ENCODE peak calls at places on chromosomes 7 and 10, in ten cellular contexts. B, F, L, W, K, P, N, H, S and A are unnamed samples.

GRCh38 chr7:141511370-141512335 is 39.6 kb upstream of the AGK start:
- DNase-seq in B (no peak), F (peak; percentile 15), L (no peak), W (no peak), K (no peak), P (peak; percentile 80), N (no peak), H (peak; percentile 34), S (no peak), A (no peak)

GRCh38 chr7:113710310-113711106 is 208.3 kb downstream of the PPP1R3A start:
- DNase-seq in B (peak; percentile 44), F (peak; percentile 20), L (no peak), W (no peak), K (peak; percentile 37), P (no peak), N (no peak), H (no peak), S (peak; percentile 59), A (no peak)

GRCh38 chr10:3980139-3980538 is 195.1 kb upstream of the KLF6 start:
- DNase-seq in B (no peak), F (no peak), L (no peak), W (no peak), K (no peak), P (no peak), N (no peak), H (no peak), S (no peak), A (no peak)

GRCh38 chr10:105183506-105183905 is 542.4 kb downstream of the SORCS3 start:
- DNase-seq in B (no peak), F (no peak), L (no peak), W (no peak), K (no peak), P (no peak), N (no peak), H (no peak), S (no peak), A (no peak)

GRCh38 chr10:15369642-15370211 is 1.4 kb downstream of the FAM171A1 start:
- DNase-seq in B (no peak), F (no peak), L (no peak), W (no peak), K (no peak), P (peak; percentile 59), N (peak; percentile 32), H (no peak), S (no peak), A (no peak)

GRCh38 chr10:129397198-129397974 is 69.7 kb upstream of the MGMT start:
- DNase-seq in B (no peak), F (no peak), L (no peak), W (no peak), K (no peak), P (no peak), N (no peak), H (no peak), S (no peak), A (no peak)

GRCh38 chr10:31698169-31698890 is 230.3 kb downstream of the ARHGAP12 start:
- DNase-seq in B (no peak), F (peak; percentile 53), L (peak; percentile 92), W (peak; percentile 89), K (no peak), P (no peak), N (no peak), H (no peak), S (no peak), A (peak; percentile 48)

GRCh38 chr7:18610331-18610948 is 114.9 kb downstream of the HDAC9 start:
- DNase-seq in B (no peak), F (no peak), L (no peak), W (no peak), K (no peak), P (peak; percentile 55), N (no peak), H (no peak), S (no peak), A (no peak)

GRCh38 chr10:2949948-2950354 is 117.4 kb upstream of the PFKP start:
- DNase-seq in B (peak; percentile 43), F (no peak), L (no peak), W (no peak), K (peak; percentile 26), P (no peak), N (no peak), H (no peak), S (no peak), A (no peak)

GRCh38 chr7:92685146-92686042 is 95.2 kb upstream of the FAM133B start:
- DNase-seq in B (no peak), F (no peak), L (no peak), W (no peak), K (no peak), P (no peak), N (no peak), H (no peak), S (no peak), A (no peak)

GRCh38 chr7:135661311-135662122 is 797 bp upstream of the STMP1 start:
- DNase-seq in B (no peak), F (no peak), L (peak; percentile 66), W (no peak), K (no peak), P (no peak), N (no peak), H (peak; percentile 30), S (peak; percentile 46), A (no peak)

DNA sequence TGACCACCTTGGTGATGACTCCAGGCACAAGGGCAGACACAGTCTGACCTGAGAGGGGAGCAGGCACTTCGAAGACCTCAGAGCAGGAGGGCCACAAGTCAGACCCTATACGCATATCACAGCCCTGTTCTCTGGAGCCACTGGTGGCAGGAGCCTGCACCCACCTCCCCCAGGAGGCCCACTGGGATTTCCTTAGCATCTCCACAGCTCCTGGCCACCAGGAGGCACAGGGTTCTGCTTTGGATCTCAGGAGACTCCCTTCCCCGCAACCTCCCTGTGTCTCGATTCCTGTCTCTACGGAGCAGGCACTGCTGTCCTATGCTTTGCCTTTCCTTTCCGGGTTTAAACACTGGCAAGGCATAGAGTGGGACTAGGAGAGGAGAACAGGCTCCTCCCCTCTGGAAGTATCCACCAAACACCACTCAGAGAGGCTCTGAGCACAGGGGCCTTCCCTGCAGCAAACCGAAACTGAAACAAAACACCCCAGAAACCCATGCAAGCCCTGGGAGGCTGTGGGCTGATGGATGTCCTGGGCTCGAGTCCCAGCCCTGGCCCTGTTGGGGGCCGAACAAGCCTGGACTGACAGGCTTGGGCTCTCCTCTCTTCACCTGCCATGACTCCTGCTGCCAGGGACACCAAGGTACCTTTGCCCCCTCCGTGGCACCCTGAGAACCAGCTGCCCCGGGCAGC is 166.3 kb downstream of the NEURL1 start:
- DNase-seq in B (no peak), F (peak; percentile 63), L (peak; percentile 92), W (no peak), K (no peak), P (no peak), N (peak; percentile 71), H (peak; percentile 79), S (no peak), A (peak; percentile 69)
- TF ChIP-seq CTCF in B (no peak), F (no peak), L (no peak), W (no peak), K (no peak), P (no peak), N (peak; percentile 2), H (no peak), S (no peak), A (peak; percentile 6)

DNA sequence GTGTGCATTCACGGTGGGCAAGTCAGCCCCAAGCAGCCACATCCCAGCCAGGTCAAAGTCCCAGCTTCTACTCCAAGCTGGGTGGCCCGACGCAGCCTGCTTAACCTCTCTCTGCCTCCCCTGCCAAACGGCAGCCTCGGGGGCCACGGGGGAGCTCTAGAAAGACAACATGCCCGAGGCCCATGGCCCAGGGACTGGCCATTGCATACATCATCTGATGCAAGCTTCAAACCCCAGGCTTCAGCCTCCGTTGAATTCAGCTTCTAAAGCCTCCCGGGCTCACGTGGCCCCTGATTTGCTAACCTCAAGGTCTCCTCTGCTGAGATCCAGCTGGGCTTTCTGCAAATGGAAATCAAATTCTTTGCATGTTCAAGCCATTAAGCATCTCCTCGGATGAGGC is 61.2 kb upstream of the DNAAF5 start:
- DNase-seq in B (no peak), F (no peak), L (peak; percentile 76), W (no peak), K (no peak), P (peak; percentile 56), N (peak; percentile 59), H (no peak), S (no peak), A (no peak)
- TF ChIP-seq EP300 in B (no peak), F (no peak), L (no peak), W (no peak), K (no peak), P (no peak), N (no peak), H (no peak), S (no peak), A (no peak)

GRCh38 chr7:24406818-24407226 is 122.8 kb downstream of the NPY start:
- DNase-seq in B (no peak), F (no peak), L (no peak), W (no peak), K (no peak), P (no peak), N (no peak), H (no peak), S (no peak), A (no peak)

GRCh38 chr7:24406053-24406561 is 122.1 kb downstream of the NPY start:
- DNase-seq in B (no peak), F (no peak), L (no peak), W (no peak), K (no peak), P (no peak), N (no peak), H (no peak), S (no peak), A (no peak)

GRCh38 chr7:24403557-24403956 is 119.6 kb downstream of the NPY start:
- DNase-seq in B (no peak), F (no peak), L (no peak), W (no peak), K (no peak), P (no peak), N (no peak), H (no peak), S (no peak), A (no peak)

GRCh38 chr7:24404315-24404714 is 120.3 kb downstream of the NPY start:
- DNase-seq in B (no peak), F (no peak), L (no peak), W (no peak), K (no peak), P (no peak), N (no peak), H (no peak), S (no peak), A (no peak)

DNA sequence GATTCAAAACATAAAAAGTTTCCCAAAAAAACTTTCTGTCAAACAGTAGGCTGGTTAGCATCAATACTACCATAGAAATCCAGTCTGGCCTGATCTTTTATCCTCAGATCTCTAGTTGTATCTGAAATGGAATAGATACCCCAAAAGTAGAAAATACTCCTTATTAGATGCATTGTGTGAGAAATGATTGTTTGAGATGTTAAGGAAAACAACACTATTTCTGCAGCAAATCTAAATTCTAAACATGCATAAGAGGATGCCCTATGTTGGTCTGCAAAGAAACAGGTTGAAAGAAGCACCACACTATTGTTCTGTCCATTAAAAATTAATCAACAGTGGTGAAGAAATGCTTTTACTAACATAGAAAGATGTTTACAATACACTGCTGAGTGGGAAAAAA is 121.0 kb downstream of the NPY start:
- DNase-seq in B (no peak), F (no peak), L (no peak), W (no peak), K (no peak), P (no peak), N (no peak), H (no peak), S (no peak), A (no peak)
- H3K4me3 ChIP-seq in B (no peak overlapping the region), F (no peak overlapping the region), L (no peak overlapping the region), W (no peak overlapping the region), K (no peak overlapping the region), P (no peak overlapping the region), N (no peak overlapping the region), H (no peak overlapping the region), S (no peak overlapping the region), A (no peak overlapping the region)

GRCh38 chr10:102121739-102122372 is 1.7 kb upstream of the LDB1 start:
- DNase-seq in B (no peak), F (peak; percentile 45), L (peak; percentile 85), W (no peak), K (no peak), P (peak; percentile 57), N (peak; percentile 75), H (no peak), S (no peak), A (no peak)
- TF ChIP-seq CTCF in B (no peak), F (peak; percentile 8), L (no peak), W (no peak), K (no peak), P (peak; percentile 41), N (peak; percentile 57), H (no peak), S (no peak), A (no peak)